ENCODE peak calls at places on chromosomes 12 and 14, in seven cellular contexts. C is mammary epithelial cell, F is AG10803, A is iris pigment epithelial cell, P is SK-N-SH, S is esophagus muscularis mucosa, R is transverse colon. Q is an unnamed sample.
A peak's percentile ranks its signal among the peaks of the same experiment; 100 is the strongest.

GRCh38 chr12:57224973-57225679 is 4.4 kb upstream of the SHMT2 start:
- DNase-seq in S (no peak), R (peak; percentile 69), P (no peak), A (peak; percentile 24), F (no peak), C (no peak), Q (peak; percentile 54)

GRCh38 chr12:52629251-52630103 is 11.1 kb upstream of the KRT73 start:
- DNase-seq in C (no peak), A (no peak), F (no peak), P (no peak), R (no peak), S (peak; percentile 91), Q (no peak)

GRCh38 chr14:43449291-43449690 is 1057.8 kb downstream of the FSCB start:
- DNase-seq in S (no peak), A (no peak), P (no peak), R (no peak), F (no peak), C (no peak), Q (no peak)

GRCh38 chr12:32896438-32897275 is at the start of gene PKP2:
- DNase-seq in R (peak; percentile 92), S (no peak), C (peak; percentile 98), F (no peak), A (peak; percentile 49), P (peak; percentile 96), Q (peak; percentile 98)

GRCh38 chr14:96051642-96052540 is 12.7 kb downstream of the C14orf132 start:
- DNase-seq in P (no peak), S (no peak), R (no peak), A (no peak), C (peak; percentile 19), F (no peak), Q (peak; percentile 62)

GRCh38 chr12:73629893-73630872 is 907.5 kb upstream of the ATXN7L3B start:
- DNase-seq in F (no peak), C (no peak), A (no peak), P (no peak), R (no peak), S (no peak), Q (no peak)

GRCh38 chr12:48787791-48788521 is 933 bp downstream of the ADCY6 start:
- DNase-seq in S (no peak), P (peak; percentile 46), A (no peak), F (peak; percentile 21), R (no peak), C (no peak), Q (no peak)

GRCh38 chr12:104573-105081 is 38.1 kb downstream of the IQSEC3 start:
- DNase-seq in C (no peak), R (peak; percentile 26), P (no peak), S (no peak), F (no peak), A (no peak), Q (no peak)

GRCh38 chr14:84006643-84007137 is 1523.3 kb upstream of the FLRT2 start:
- DNase-seq in F (no peak), R (no peak), A (peak; percentile 1), P (no peak), C (no peak), S (no peak), Q (no peak)

GRCh38 chr14:50718949-50719348 is 50.8 kb upstream of the SAV1 start:
- DNase-seq in C (no peak), P (no peak), S (no peak), R (no peak), A (no peak), F (no peak), Q (no peak)

GRCh38 chr14:95150910-95151309 is 6.4 kb downstream of the DICER1 start:
- DNase-seq in S (no peak), R (no peak), C (no peak), A (no peak), P (no peak), F (no peak), Q (no peak)

Q was measured in trophoblast cell.